ENCODE peak calls at places on chromosomes 11 and 22, in five cellular contexts. N, J, P, G and T are unnamed samples.

GRCh38 chr22:49657275-49657973 is 170.2 kb downstream of the BRD1 start:
- DNase-seq in G (peak), N (peak), J (no peak), P (peak), T (peak)

GRCh38 chr22:17960695-17961442 is 63.5 kb downstream of the MICAL3 start:
- DNase-seq in G (no peak), P (no peak), N (no peak), J (no peak), T (no peak)

GRCh38 chr11:116539211-116539610 is 233.6 kb downstream of the BUD13 start:
- DNase-seq in G (no peak), N (no peak), P (no peak), J (no peak), T (no peak)

GRCh38 chr11:13011366-13012036 is 2.4 kb downstream of the RASSF10 start:
- DNase-seq in N (no peak), P (no peak), J (no peak), G (no peak), T (no peak)

GRCh38 chr11:114219559-114220349 is 76.4 kb upstream of the NNMT start:
- DNase-seq in J (peak), N (no peak), P (no peak), G (no peak), T (no peak)

GRCh38 chr11:13277719-13278619 is at the start of gene BMAL1:
- DNase-seq in J (peak), N (no peak), P (peak), G (no peak), T (no peak)

GRCh38 chr11:26297179-26297970 is 34.6 kb upstream of the ANO3 start:
- DNase-seq in N (no peak), G (no peak), J (peak), P (no peak), T (peak)

GRCh38 chr11:27263046-27263445 is 100.0 kb downstream of the CCDC34 start:
- DNase-seq in P (no peak), N (no peak), J (no peak), G (no peak), T (no peak)

GRCh38 chr11:43278302-43278956 is 33.4 kb upstream of the API5 start:
- DNase-seq in N (no peak), G (no peak), J (peak), P (no peak), T (peak)

GRCh38 chr11:106875013-106875412 is 143.3 kb downstream of the GUCY1A2 start:
- DNase-seq in J (no peak), N (no peak), G (no peak), P (no peak), T (no peak)

GRCh38 chr11:70082829-70083228 is 4.7 kb downstream of the ANO1 start:
- DNase-seq in G (no peak), P (no peak), N (no peak), J (peak), T (peak)

GRCh38 chr11:61783717-61784505 is 8.5 kb downstream of the TMEM258 start:
- DNase-seq in N (no peak), P (no peak), J (no peak), G (no peak), T (no peak)

GRCh38 chr11:76444384-76445121 is at the start of gene EMSY:
- DNase-seq in G (peak), P (peak), J (peak), N (peak), T (peak)